ENCODE peak calls at places on chromosome 16, in seven cellular contexts. S is upper lobe of left lung, E is sigmoid colon, T is A549, A is neuronal stem cell, Q is left ventricle myocardium inferior, J is SJSA1. D is an unnamed sample.

GRCh38 chr16:66223176-66223780 is 143.2 kb upstream of the CDH5 start:
- DNase-seq in S (no peak), E (peak; percentile 22), T (no peak), A (no peak), Q (no peak), J (no peak), D (no peak)

GRCh38 chr16:74372953-74373846 is 2.9 kb upstream of the NPIPB15 start:
- DNase-seq in S (no peak), E (no peak), T (no peak), A (no peak), Q (no peak), J (no peak), D (no peak)

GRCh38 chr16:88869673-88869980 is 3.2 kb upstream of the PABPN1L start:
- DNase-seq in S (no peak), E (no peak), T (no peak), A (no peak), Q (peak; percentile 67), J (no peak), D (no peak)

GRCh38 chr16:89300311-89300975 is 82.9 kb downstream of the ZNF778 start:
- DNase-seq in S (no peak), E (peak; percentile 90), T (no peak), A (no peak), Q (peak; percentile 54), J (no peak), D (no peak)

GRCh38 chr16:87227651-87228015 is 89.6 kb downstream of the C16orf95 start:
- DNase-seq in S (peak; percentile 74), E (no peak), T (no peak), A (no peak), Q (peak; percentile 33), J (no peak), D (no peak)

GRCh38 chr16:29992371-29992967 is 2.9 kb downstream of the HIRIP3 start:
- DNase-seq in S (no peak), E (no peak), T (no peak), A (no peak), Q (no peak), J (no peak), D (no peak)

GRCh38 chr16:50169555-50170096 is 16.5 kb downstream of the TENT4B start:
- DNase-seq in S (no peak), E (no peak), T (no peak), A (no peak), Q (no peak), J (no peak), D (no peak)

GRCh38 chr16:74743045-74743667 is 31.5 kb downstream of the FA2H start:
- DNase-seq in S (no peak), E (no peak), T (peak; percentile 72), A (no peak), Q (no peak), J (no peak), D (no peak)

GRCh38 chr16:88647178-88648070 is 3.4 kb downstream of the CYBA start:
- DNase-seq in S (peak; percentile 76), E (no peak), T (no peak), A (no peak), Q (no peak), J (no peak), D (no peak)

GRCh38 chr16:84913315-84913714 is 93.5 kb downstream of the CRISPLD2 start:
- DNase-seq in S (no peak), E (peak; percentile 94), T (no peak), A (no peak), Q (peak; percentile 56), J (no peak), D (no peak)

GRCh38 chr16:80459331-80459777 is 81.4 kb upstream of the DYNLRB2 start:
- DNase-seq in S (no peak), E (no peak), T (no peak), A (no peak), Q (peak; percentile 15), J (no peak), D (no peak)

GRCh38 chr16:55700961-55701360 is 45.2 kb downstream of the SLC6A2 start:
- DNase-seq in S (no peak), E (no peak), T (no peak), A (no peak), Q (no peak), J (no peak), D (no peak)

GRCh38 chr16:6611535-6611934 is 721.1 kb upstream of the RBFOX1 start:
- DNase-seq in S (no peak), E (no peak), T (no peak), A (no peak), Q (no peak), J (no peak), D (no peak)

GRCh38 chr16:81548551-81548900 is 103.9 kb downstream of the CMIP start:
- DNase-seq in S (no peak), E (no peak), T (no peak), A (no peak), Q (no peak), J (no peak), D (no peak)

GRCh38 chr16:51759999-51760398 is 608.9 kb upstream of the SALL1 start:
- DNase-seq in S (no peak), E (no peak), T (no peak), A (no peak), Q (no peak), J (no peak), D (no peak)

GRCh38 chr16:30903596-30903995 is 7.2 kb downstream of the CTF1 start:
- DNase-seq in S (no peak), E (peak; percentile 72), T (no peak), A (no peak), Q (no peak), J (no peak), D (no peak)

GRCh38 chr16:53041196-53041977 is 11.3 kb downstream of the CHD9NB start:
- DNase-seq in S (peak; percentile 39), E (peak; percentile 87), T (no peak), A (no peak), Q (peak; percentile 90), J (no peak), D (no peak)

GRCh38 chr16:1787322-1788094 is 4.7 kb downstream of the NUBP2 start:
- DNase-seq in S (peak; percentile 72), E (no peak), T (no peak), A (no peak), Q (peak; percentile 11), J (no peak), D (no peak)

GRCh38 chr16:87677830-87678229 is 75.5 kb downstream of the JPH3 start:
- DNase-seq in S (no peak), E (no peak), T (no peak), A (no peak), Q (no peak), J (no peak), D (no peak)

GRCh38 chr16:53891409-53892139 is 187.6 kb downstream of the FTO start:
- DNase-seq in S (no peak), E (no peak), T (no peak), A (no peak), Q (no peak), J (no peak), D (no peak)

GRCh38 chr16:22685162-22685830 is 128.7 kb upstream of the HS3ST2 start:
- DNase-seq in S (no peak), E (peak; percentile 95), T (no peak), A (no peak), Q (peak; percentile 46), J (no peak), D (no peak)

GRCh38 chr16:31004658-31005057 is 5.8 kb downstream of the STX1B start:
- DNase-seq in S (no peak), E (no peak), T (no peak), A (no peak), Q (no peak), J (no peak), D (no peak)

GRCh38 chr16:14056970-14057369 is 14.1 kb upstream of the MRTFB start:
- DNase-seq in S (no peak), E (no peak), T (no peak), A (no peak), Q (no peak), J (peak; percentile 17), D (no peak)

GRCh38 chr16:89318871-89319627 is 101.5 kb downstream of the ZNF778 start:
- DNase-seq in S (peak; percentile 41), E (no peak), T (no peak), A (no peak), Q (no peak), J (no peak), D (no peak)

GRCh38 chr16:84795338-84796053 is 24.3 kb upstream of the CRISPLD2 start:
- DNase-seq in S (no peak), E (peak; percentile 97), T (no peak), A (no peak), Q (peak; percentile 78), J (no peak), D (no peak)

GRCh38 chr16:25126820-25127232 is 15.3 kb downstream of the LCMT1 start:
- DNase-seq in S (no peak), E (no peak), T (peak; percentile 60), A (no peak), Q (no peak), J (peak; percentile 58), D (no peak)
- H3K27ac ChIP-seq in S (no peak overlapping the region), E (no peak overlapping the region), T (no peak overlapping the region), A (no peak overlapping the region), Q (no peak overlapping the region), J (no peak overlapping the region), D (no peak overlapping the region)

GRCh38 chr16:57489229-57489628 is 2.9 kb upstream of the DOK4 start:
- DNase-seq in S (no peak), E (no peak), T (no peak), A (no peak), Q (peak; percentile 2), J (no peak), D (no peak)

GRCh38 chr16:57485916-57486857 is at the start of gene DOK4:
- DNase-seq in S (peak; percentile 98), E (peak; percentile 88), T (peak; percentile 89), A (peak; percentile 63), Q (peak; percentile 87), J (no peak), D (peak; percentile 71)

GRCh38 chr16:57484515-57485005 is 1.7 kb downstream of the DOK4 start:
- DNase-seq in S (no peak), E (no peak), T (no peak), A (no peak), Q (no peak), J (no peak), D (no peak)

GRCh38 chr16:57485091-57485915 is 990 bp downstream of the DOK4 start:
- DNase-seq in S (peak; percentile 67), E (no peak), T (no peak), A (no peak), Q (no peak), J (no peak), D (no peak)

GRCh38 chr16:57486858-57487834 is 853 bp upstream of the DOK4 start:
- DNase-seq in S (no peak), E (no peak), T (no peak), A (no peak), Q (no peak), J (no peak), D (no peak)
- H3K4me3 ChIP-seq in S (peak overlapping the region; percentile 92), E (peak overlapping the region; percentile 31), T (no peak overlapping the region), A (peak overlapping the region; percentile 42), Q (peak overlapping the region; percentile 80), J (peak overlapping the region; percentile 57), D (peak overlapping the region; percentile 58)

DNA sequence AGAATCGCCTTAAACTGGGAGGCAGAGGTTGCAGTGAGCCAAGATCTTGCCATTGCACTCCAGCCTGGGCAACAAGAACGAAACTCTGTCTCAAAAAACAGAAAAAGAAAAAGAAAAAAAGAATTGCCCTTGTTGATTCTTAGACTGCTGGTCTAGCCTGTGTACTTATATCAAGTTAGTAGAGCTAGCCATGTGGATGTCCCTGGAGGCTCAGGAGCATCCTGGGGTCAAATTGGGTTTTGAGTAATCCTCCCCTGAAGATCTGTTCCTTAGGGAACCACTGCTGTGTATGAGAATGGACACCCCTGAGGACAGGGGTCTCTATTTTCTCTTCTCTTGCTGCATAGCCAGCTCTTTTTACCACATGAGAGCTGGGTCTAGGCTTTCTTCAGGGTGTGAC is 21.5 kb downstream of the SLC7A6OS start:
- DNase-seq in S (no peak), E (no peak), T (no peak), A (no peak), Q (no peak), J (no peak), D (no peak)
- H3K4me1 ChIP-seq in S (peaks cover 30% of the 10 kb centered on the region), E (no peaks in the 10 kb centered on the region), T (peaks cover 15% of the 10 kb centered on the region), A (no peaks in the 10 kb centered on the region), Q (peaks cover 77% of the 10 kb centered on the region), J (peaks cover 36% of the 10 kb centered on the region), D (peaks cover 86% of the 10 kb centered on the region)

GRCh38 chr16:67456383-67457140 is 24.4 kb downstream of the ATP6V0D1 start:
- DNase-seq in S (no peak), E (peak; percentile 95), T (peak; percentile 58), A (no peak), Q (peak; percentile 72), J (no peak), D (no peak)
- H3K27ac ChIP-seq in S (peak overlapping the region; percentile 33), E (peak overlapping the region; percentile 60), T (no peak overlapping the region), A (no peak overlapping the region), Q (peak overlapping the region; percentile 83), J (no peak overlapping the region), D (no peak overlapping the region)

D was measured in effector memory CD4-positive, alpha-beta T cell.